ENCODE peak calls at places on chromosomes 7 and 10, in nine cellular contexts. One of them, this sample, is unnamed.

GRCh38 chr10:109386921-109387320 is 536.4 kb downstream of the XPNPEP1 start:
- DNase-seq in IMR-90: no peak
- DNase-seq in frontal cortex: no peak
- DNase-seq in aorta: no peak
- DNase-seq in cortex of kidney: no peak
- DNase-seq in substantia nigra: no peak
- DNase-seq in anterior cingulate cortex: no peak
- DNase-seq in stimulated activated CD8-positive, alpha-beta memory T cell treated with anti-CD3 and anti-CD28 coated beads, Interleukin-2, amount 100 ng/mL, for 48 hours: no peak
- DNase-seq in NCI-H187: no peak
- DNase-seq in this sample: no peak

GRCh38 chr7:101077303-101078086 is 7.8 kb upstream of the TRIM56 start:
- DNase-seq in IMR-90: peak
- DNase-seq in frontal cortex: no peak
- DNase-seq in aorta: peak
- DNase-seq in cortex of kidney: no peak
- DNase-seq in substantia nigra: peak
- DNase-seq in anterior cingulate cortex: no peak
- DNase-seq in stimulated activated CD8-positive, alpha-beta memory T cell treated with anti-CD3 and anti-CD28 coated beads, Interleukin-2, amount 100 ng/mL, for 48 hours: peak
- DNase-seq in NCI-H187: peak
- DNase-seq in this sample: peak

GRCh38 chr10:88848499-88848898 is 3.1 kb downstream of the ANKRD22 start:
- DNase-seq in IMR-90: peak
- DNase-seq in frontal cortex: no peak
- DNase-seq in aorta: no peak
- DNase-seq in cortex of kidney: no peak
- DNase-seq in substantia nigra: no peak
- DNase-seq in anterior cingulate cortex: no peak
- DNase-seq in stimulated activated CD8-positive, alpha-beta memory T cell treated with anti-CD3 and anti-CD28 coated beads, Interleukin-2, amount 100 ng/mL, for 48 hours: no peak
- DNase-seq in NCI-H187: no peak
- DNase-seq in this sample: no peak

GRCh38 chr7:90900640-90901353 is 304.7 kb downstream of the CDK14 start:
- DNase-seq in IMR-90: no peak
- DNase-seq in frontal cortex: no peak
- DNase-seq in aorta: no peak
- DNase-seq in cortex of kidney: no peak
- DNase-seq in substantia nigra: no peak
- DNase-seq in anterior cingulate cortex: no peak
- DNase-seq in stimulated activated CD8-positive, alpha-beta memory T cell treated with anti-CD3 and anti-CD28 coated beads, Interleukin-2, amount 100 ng/mL, for 48 hours: no peak
- DNase-seq in NCI-H187: no peak
- DNase-seq in this sample: no peak

GRCh38 chr7:106736123-106736507 is 75.2 kb upstream of the CCDC71L start:
- DNase-seq in IMR-90: no peak
- DNase-seq in frontal cortex: no peak
- DNase-seq in aorta: no peak
- DNase-seq in cortex of kidney: no peak
- DNase-seq in substantia nigra: no peak
- DNase-seq in anterior cingulate cortex: no peak
- DNase-seq in stimulated activated CD8-positive, alpha-beta memory T cell treated with anti-CD3 and anti-CD28 coated beads, Interleukin-2, amount 100 ng/mL, for 48 hours: no peak
- DNase-seq in NCI-H187: no peak
- DNase-seq in this sample: no peak

GRCh38 chr7:24349339-24349738 is 65.3 kb downstream of the NPY start:
- DNase-seq in IMR-90: no peak
- DNase-seq in frontal cortex: no peak
- DNase-seq in aorta: no peak
- DNase-seq in cortex of kidney: no peak
- DNase-seq in substantia nigra: no peak
- DNase-seq in anterior cingulate cortex: no peak
- DNase-seq in stimulated activated CD8-positive, alpha-beta memory T cell treated with anti-CD3 and anti-CD28 coated beads, Interleukin-2, amount 100 ng/mL, for 48 hours: no peak
- DNase-seq in NCI-H187: no peak
- DNase-seq in this sample: no peak

GRCh38 chr7:100469227-100470044 is 5.4 kb upstream of the SPACDR start:
- DNase-seq in IMR-90: peak
- DNase-seq in frontal cortex: peak
- DNase-seq in aorta: peak
- DNase-seq in cortex of kidney: no peak
- DNase-seq in substantia nigra: peak
- DNase-seq in anterior cingulate cortex: no peak
- DNase-seq in stimulated activated CD8-positive, alpha-beta memory T cell treated with anti-CD3 and anti-CD28 coated beads, Interleukin-2, amount 100 ng/mL, for 48 hours: peak
- DNase-seq in NCI-H187: peak
- DNase-seq in this sample: peak

GRCh38 chr7:69599211-69599878 is 1.1 kb downstream of the AUTS2 start:
- DNase-seq in IMR-90: no peak
- DNase-seq in frontal cortex: peak
- DNase-seq in aorta: peak
- DNase-seq in cortex of kidney: no peak
- DNase-seq in substantia nigra: no peak
- DNase-seq in anterior cingulate cortex: no peak
- DNase-seq in stimulated activated CD8-positive, alpha-beta memory T cell treated with anti-CD3 and anti-CD28 coated beads, Interleukin-2, amount 100 ng/mL, for 48 hours: no peak
- DNase-seq in NCI-H187: no peak
- DNase-seq in this sample: peak

GRCh38 chr7:4169505-4169904 is 512.6 kb upstream of the FOXK1 start:
- DNase-seq in IMR-90: no peak
- DNase-seq in frontal cortex: no peak
- DNase-seq in aorta: no peak
- DNase-seq in cortex of kidney: no peak
- DNase-seq in substantia nigra: no peak
- DNase-seq in anterior cingulate cortex: no peak
- DNase-seq in stimulated activated CD8-positive, alpha-beta memory T cell treated with anti-CD3 and anti-CD28 coated beads, Interleukin-2, amount 100 ng/mL, for 48 hours: no peak
- DNase-seq in NCI-H187: peak
- DNase-seq in this sample: peak

GRCh38 chr7:66429498-66430163 is 199.1 kb upstream of the KCTD7 start:
- DNase-seq in IMR-90: no peak
- DNase-seq in frontal cortex: no peak
- DNase-seq in aorta: no peak
- DNase-seq in cortex of kidney: no peak
- DNase-seq in substantia nigra: no peak
- DNase-seq in anterior cingulate cortex: no peak
- DNase-seq in stimulated activated CD8-positive, alpha-beta memory T cell treated with anti-CD3 and anti-CD28 coated beads, Interleukin-2, amount 100 ng/mL, for 48 hours: no peak
- DNase-seq in NCI-H187: no peak
- DNase-seq in this sample: no peak

GRCh38 chr10:19811517-19811916 is 4.7 kb upstream of the PLXDC2 start:
- DNase-seq in IMR-90: peak
- DNase-seq in frontal cortex: no peak
- DNase-seq in aorta: no peak
- DNase-seq in cortex of kidney: no peak
- DNase-seq in substantia nigra: no peak
- DNase-seq in anterior cingulate cortex: no peak
- DNase-seq in stimulated activated CD8-positive, alpha-beta memory T cell treated with anti-CD3 and anti-CD28 coated beads, Interleukin-2, amount 100 ng/mL, for 48 hours: no peak
- DNase-seq in NCI-H187: no peak
- DNase-seq in this sample: peak

GRCh38 chr10:49761789-49762565 is at the start of gene OGDHL:
- DNase-seq in IMR-90: peak
- DNase-seq in frontal cortex: peak
- DNase-seq in aorta: no peak
- DNase-seq in cortex of kidney: no peak
- DNase-seq in substantia nigra: peak
- DNase-seq in anterior cingulate cortex: peak
- DNase-seq in stimulated activated CD8-positive, alpha-beta memory T cell treated with anti-CD3 and anti-CD28 coated beads, Interleukin-2, amount 100 ng/mL, for 48 hours: peak
- DNase-seq in NCI-H187: no peak
- DNase-seq in this sample: peak

GRCh38 chr10:118595598-118596425 is at the start of gene PRLHR:
- DNase-seq in IMR-90: peak
- DNase-seq in frontal cortex: no peak
- DNase-seq in aorta: no peak
- DNase-seq in cortex of kidney: no peak
- DNase-seq in substantia nigra: peak
- DNase-seq in anterior cingulate cortex: no peak
- DNase-seq in stimulated activated CD8-positive, alpha-beta memory T cell treated with anti-CD3 and anti-CD28 coated beads, Interleukin-2, amount 100 ng/mL, for 48 hours: no peak
- DNase-seq in NCI-H187: peak
- DNase-seq in this sample: peak

GRCh38 chr10:22624289-22624738 is 90.1 kb downstream of the PIP4K2A start:
- DNase-seq in IMR-90: peak
- DNase-seq in frontal cortex: no peak
- DNase-seq in aorta: no peak
- DNase-seq in cortex of kidney: no peak
- DNase-seq in substantia nigra: no peak
- DNase-seq in anterior cingulate cortex: no peak
- DNase-seq in stimulated activated CD8-positive, alpha-beta memory T cell treated with anti-CD3 and anti-CD28 coated beads, Interleukin-2, amount 100 ng/mL, for 48 hours: no peak
- DNase-seq in NCI-H187: no peak
- DNase-seq in this sample: no peak

GRCh38 chr7:131105294-131105802 is 222.3 kb upstream of the MKLN1 start:
- DNase-seq in IMR-90: peak
- DNase-seq in frontal cortex: no peak
- DNase-seq in aorta: no peak
- DNase-seq in cortex of kidney: no peak
- DNase-seq in substantia nigra: no peak
- DNase-seq in anterior cingulate cortex: peak
- DNase-seq in stimulated activated CD8-positive, alpha-beta memory T cell treated with anti-CD3 and anti-CD28 coated beads, Interleukin-2, amount 100 ng/mL, for 48 hours: no peak
- DNase-seq in NCI-H187: no peak
- DNase-seq in this sample: peak

GRCh38 chr7:68787586-68787985 is 810.7 kb upstream of the AUTS2 start:
- DNase-seq in IMR-90: no peak
- DNase-seq in frontal cortex: no peak
- DNase-seq in aorta: no peak
- DNase-seq in cortex of kidney: no peak
- DNase-seq in substantia nigra: no peak
- DNase-seq in anterior cingulate cortex: no peak
- DNase-seq in stimulated activated CD8-positive, alpha-beta memory T cell treated with anti-CD3 and anti-CD28 coated beads, Interleukin-2, amount 100 ng/mL, for 48 hours: no peak
- DNase-seq in NCI-H187: no peak
- DNase-seq in this sample: no peak

GRCh38 chr7:100158229-100159098 is at the start of gene TRAPPC14:
- DNase-seq in IMR-90: peak
- DNase-seq in frontal cortex: peak
- DNase-seq in aorta: peak
- DNase-seq in cortex of kidney: no peak
- DNase-seq in substantia nigra: peak
- DNase-seq in anterior cingulate cortex: peak
- DNase-seq in stimulated activated CD8-positive, alpha-beta memory T cell treated with anti-CD3 and anti-CD28 coated beads, Interleukin-2, amount 100 ng/mL, for 48 hours: peak
- DNase-seq in NCI-H187: peak
- DNase-seq in this sample: peak

GRCh38 chr10:89296227-89296648 is 5.6 kb upstream of the IFIT2 start:
- DNase-seq in IMR-90: peak
- DNase-seq in frontal cortex: no peak
- DNase-seq in aorta: no peak
- DNase-seq in cortex of kidney: no peak
- DNase-seq in substantia nigra: no peak
- DNase-seq in anterior cingulate cortex: no peak
- DNase-seq in stimulated activated CD8-positive, alpha-beta memory T cell treated with anti-CD3 and anti-CD28 coated beads, Interleukin-2, amount 100 ng/mL, for 48 hours: no peak
- DNase-seq in NCI-H187: no peak
- DNase-seq in this sample: no peak

GRCh38 chr7:7099584-7100014 is 82.7 kb upstream of the C1GALT1 start:
- DNase-seq in IMR-90: peak
- DNase-seq in frontal cortex: no peak
- DNase-seq in aorta: peak
- DNase-seq in cortex of kidney: no peak
- DNase-seq in substantia nigra: no peak
- DNase-seq in anterior cingulate cortex: no peak
- DNase-seq in stimulated activated CD8-positive, alpha-beta memory T cell treated with anti-CD3 and anti-CD28 coated beads, Interleukin-2, amount 100 ng/mL, for 48 hours: no peak
- DNase-seq in NCI-H187: no peak
- DNase-seq in this sample: peak

GRCh38 chr7:119620769-119621168 is 652.2 kb upstream of the KCND2 start:
- DNase-seq in IMR-90: no peak
- DNase-seq in frontal cortex: no peak
- DNase-seq in aorta: no peak
- DNase-seq in cortex of kidney: no peak
- DNase-seq in substantia nigra: no peak
- DNase-seq in anterior cingulate cortex: no peak
- DNase-seq in stimulated activated CD8-positive, alpha-beta memory T cell treated with anti-CD3 and anti-CD28 coated beads, Interleukin-2, amount 100 ng/mL, for 48 hours: no peak
- DNase-seq in NCI-H187: no peak
- DNase-seq in this sample: no peak

GRCh38 chr10:91022924-91023707 is 102.2 kb upstream of the ANKRD1 start:
- DNase-seq in IMR-90: no peak
- DNase-seq in frontal cortex: no peak
- DNase-seq in aorta: no peak
- DNase-seq in cortex of kidney: no peak
- DNase-seq in substantia nigra: peak
- DNase-seq in anterior cingulate cortex: no peak
- DNase-seq in stimulated activated CD8-positive, alpha-beta memory T cell treated with anti-CD3 and anti-CD28 coated beads, Interleukin-2, amount 100 ng/mL, for 48 hours: no peak
- DNase-seq in NCI-H187: no peak
- DNase-seq in this sample: no peak

GRCh38 chr7:113087278-113087998 is 811 bp upstream of the GPR85 start:
- DNase-seq in IMR-90: peak
- DNase-seq in frontal cortex: peak
- DNase-seq in aorta: no peak
- DNase-seq in cortex of kidney: no peak
- DNase-seq in substantia nigra: no peak
- DNase-seq in anterior cingulate cortex: no peak
- DNase-seq in stimulated activated CD8-positive, alpha-beta memory T cell treated with anti-CD3 and anti-CD28 coated beads, Interleukin-2, amount 100 ng/mL, for 48 hours: no peak
- DNase-seq in NCI-H187: no peak
- DNase-seq in this sample: peak

GRCh38 chr7:131108212-131108980 is 219.3 kb upstream of the MKLN1 start:
- DNase-seq in IMR-90: peak
- DNase-seq in frontal cortex: peak
- DNase-seq in aorta: peak
- DNase-seq in cortex of kidney: no peak
- DNase-seq in substantia nigra: no peak
- DNase-seq in anterior cingulate cortex: peak
- DNase-seq in stimulated activated CD8-positive, alpha-beta memory T cell treated with anti-CD3 and anti-CD28 coated beads, Interleukin-2, amount 100 ng/mL, for 48 hours: no peak
- DNase-seq in NCI-H187: no peak
- DNase-seq in this sample: no peak

GRCh38 chr7:103988468-103989199 is 824 bp downstream of the RELN start:
- DNase-seq in IMR-90: no peak
- DNase-seq in frontal cortex: no peak
- DNase-seq in aorta: no peak
- DNase-seq in cortex of kidney: no peak
- DNase-seq in substantia nigra: no peak
- DNase-seq in anterior cingulate cortex: no peak
- DNase-seq in stimulated activated CD8-positive, alpha-beta memory T cell treated with anti-CD3 and anti-CD28 coated beads, Interleukin-2, amount 100 ng/mL, for 48 hours: no peak
- DNase-seq in NCI-H187: no peak
- DNase-seq in this sample: no peak

GRCh38 chr10:89369142-89370105 is 8.4 kb upstream of the IFIT1B start:
- DNase-seq in IMR-90: peak
- DNase-seq in frontal cortex: no peak
- DNase-seq in aorta: no peak
- DNase-seq in cortex of kidney: no peak
- DNase-seq in substantia nigra: no peak
- DNase-seq in anterior cingulate cortex: no peak
- DNase-seq in stimulated activated CD8-positive, alpha-beta memory T cell treated with anti-CD3 and anti-CD28 coated beads, Interleukin-2, amount 100 ng/mL, for 48 hours: no peak
- DNase-seq in NCI-H187: no peak
- DNase-seq in this sample: peak

GRCh38 chr7:118324790-118325449 is 100.4 kb downstream of the ANKRD7 start:
- DNase-seq in IMR-90: no peak
- DNase-seq in frontal cortex: no peak
- DNase-seq in aorta: no peak
- DNase-seq in cortex of kidney: no peak
- DNase-seq in substantia nigra: no peak
- DNase-seq in anterior cingulate cortex: no peak
- DNase-seq in stimulated activated CD8-positive, alpha-beta memory T cell treated with anti-CD3 and anti-CD28 coated beads, Interleukin-2, amount 100 ng/mL, for 48 hours: no peak
- DNase-seq in NCI-H187: no peak
- DNase-seq in this sample: no peak

GRCh38 chr7:713488-714230 is 12.8 kb upstream of the DNAAF5 start:
- DNase-seq in IMR-90: no peak
- DNase-seq in frontal cortex: no peak
- DNase-seq in aorta: no peak
- DNase-seq in cortex of kidney: no peak
- DNase-seq in substantia nigra: no peak
- DNase-seq in anterior cingulate cortex: no peak
- DNase-seq in stimulated activated CD8-positive, alpha-beta memory T cell treated with anti-CD3 and anti-CD28 coated beads, Interleukin-2, amount 100 ng/mL, for 48 hours: no peak
- DNase-seq in NCI-H187: no peak
- DNase-seq in this sample: no peak

GRCh38 chr7:139718859-139719258 is 58.9 kb downstream of the HIPK2 start:
- DNase-seq in IMR-90: no peak
- DNase-seq in frontal cortex: no peak
- DNase-seq in aorta: no peak
- DNase-seq in cortex of kidney: no peak
- DNase-seq in substantia nigra: no peak
- DNase-seq in anterior cingulate cortex: no peak
- DNase-seq in stimulated activated CD8-positive, alpha-beta memory T cell treated with anti-CD3 and anti-CD28 coated beads, Interleukin-2, amount 100 ng/mL, for 48 hours: no peak
- DNase-seq in NCI-H187: no peak
- DNase-seq in this sample: no peak

GRCh38 chr10:86888585-86889381 is 68.6 kb downstream of the MMRN2 start:
- DNase-seq in IMR-90: peak
- DNase-seq in frontal cortex: no peak
- DNase-seq in aorta: no peak
- DNase-seq in cortex of kidney: no peak
- DNase-seq in substantia nigra: no peak
- DNase-seq in anterior cingulate cortex: no peak
- DNase-seq in stimulated activated CD8-positive, alpha-beta memory T cell treated with anti-CD3 and anti-CD28 coated beads, Interleukin-2, amount 100 ng/mL, for 48 hours: no peak
- DNase-seq in NCI-H187: no peak
- DNase-seq in this sample: no peak

GRCh38 chr7:77447616-77448015 is 31.5 kb upstream of the GSAP start:
- DNase-seq in IMR-90: no peak
- DNase-seq in frontal cortex: no peak
- DNase-seq in aorta: no peak
- DNase-seq in cortex of kidney: no peak
- DNase-seq in substantia nigra: no peak
- DNase-seq in anterior cingulate cortex: no peak
- DNase-seq in stimulated activated CD8-positive, alpha-beta memory T cell treated with anti-CD3 and anti-CD28 coated beads, Interleukin-2, amount 100 ng/mL, for 48 hours: no peak
- DNase-seq in NCI-H187: no peak
- DNase-seq in this sample: no peak

GRCh38 chr10:106474891-106475290 is 689.6 kb downstream of the SORCS1 start:
- DNase-seq in IMR-90: peak
- DNase-seq in frontal cortex: no peak
- DNase-seq in aorta: no peak
- DNase-seq in cortex of kidney: no peak
- DNase-seq in substantia nigra: no peak
- DNase-seq in anterior cingulate cortex: no peak
- DNase-seq in stimulated activated CD8-positive, alpha-beta memory T cell treated with anti-CD3 and anti-CD28 coated beads, Interleukin-2, amount 100 ng/mL, for 48 hours: no peak
- DNase-seq in NCI-H187: no peak
- DNase-seq in this sample: no peak